ENCODE peak calls at places on chromosomes 4 and X, in ten cellular contexts. One of them, this sample, is unnamed. For H3K27me3 and H3K4me1, the result is how much of the 10 kb centered on the place peaks cover.

GRCh38 chr4:99062120-99062519 is 26.5 kb downstream of the ADH5 start:
- DNase-seq in GM23338: no peak
- DNase-seq in NT2/D1: no peak
- DNase-seq in thyroid gland: peak
- DNase-seq in lower lobe of right lung: no peak
- DNase-seq in tibial nerve: no peak
- DNase-seq in esophagus squamous epithelium: no peak
- DNase-seq in right cardiac atrium: no peak
- DNase-seq in HCT116: no peak
- DNase-seq in fibroblast of lung: peak
- DNase-seq in this sample: no peak

GRCh38 chrX:110795645-110796510 is at the start of gene CHRDL1:
- DNase-seq in GM23338: peak
- DNase-seq in NT2/D1: peak
- DNase-seq in thyroid gland: peak
- DNase-seq in lower lobe of right lung: peak
- DNase-seq in tibial nerve: peak
- DNase-seq in esophagus squamous epithelium: no peak
- DNase-seq in right cardiac atrium: peak
- DNase-seq in HCT116: no peak
- DNase-seq in fibroblast of lung: peak
- DNase-seq in this sample: no peak

GRCh38 chr4:78288327-78288726 is 231.2 kb downstream of the FRAS1 start:
- DNase-seq in GM23338: no peak
- DNase-seq in NT2/D1: no peak
- DNase-seq in thyroid gland: no peak
- DNase-seq in lower lobe of right lung: no peak
- DNase-seq in tibial nerve: no peak
- DNase-seq in esophagus squamous epithelium: no peak
- DNase-seq in right cardiac atrium: no peak
- DNase-seq in HCT116: no peak
- DNase-seq in fibroblast of lung: peak
- DNase-seq in this sample: no peak

GRCh38 chr4:82692101-82692780 is 106.4 kb downstream of the SCD5 start:
- DNase-seq in GM23338: no peak
- DNase-seq in NT2/D1: no peak
- DNase-seq in thyroid gland: peak
- DNase-seq in lower lobe of right lung: no peak
- DNase-seq in tibial nerve: no peak
- DNase-seq in esophagus squamous epithelium: no peak
- DNase-seq in right cardiac atrium: no peak
- DNase-seq in HCT116: no peak
- DNase-seq in fibroblast of lung: no peak
- DNase-seq in this sample: no peak

GRCh38 chrX:38970074-38970473 is 168.8 kb downstream of the MID1IP1 start:
- DNase-seq in GM23338: no peak
- DNase-seq in NT2/D1: no peak
- DNase-seq in thyroid gland: no peak
- DNase-seq in lower lobe of right lung: no peak
- DNase-seq in tibial nerve: no peak
- DNase-seq in esophagus squamous epithelium: no peak
- DNase-seq in right cardiac atrium: no peak
- DNase-seq in HCT116: no peak
- DNase-seq in fibroblast of lung: no peak
- DNase-seq in this sample: no peak

GRCh38 chrX:11447418-11447817 is 154.2 kb downstream of the AMELX start:
- DNase-seq in GM23338: no peak
- DNase-seq in NT2/D1: no peak
- DNase-seq in thyroid gland: no peak
- DNase-seq in lower lobe of right lung: no peak
- DNase-seq in tibial nerve: no peak
- DNase-seq in esophagus squamous epithelium: no peak
- DNase-seq in right cardiac atrium: no peak
- DNase-seq in HCT116: no peak
- DNase-seq in fibroblast of lung: peak
- DNase-seq in this sample: no peak

GRCh38 chrX:78124304-78124703 is 15.1 kb downstream of the TAF9B start:
- DNase-seq in GM23338: no peak
- DNase-seq in NT2/D1: no peak
- DNase-seq in thyroid gland: no peak
- DNase-seq in lower lobe of right lung: no peak
- DNase-seq in tibial nerve: no peak
- DNase-seq in esophagus squamous epithelium: no peak
- DNase-seq in right cardiac atrium: no peak
- DNase-seq in HCT116: no peak
- DNase-seq in fibroblast of lung: no peak
- DNase-seq in this sample: no peak

GRCh38 chr4:146338512-146338911 is 124.2 kb downstream of the REELD1 start:
- DNase-seq in GM23338: no peak
- DNase-seq in NT2/D1: no peak
- DNase-seq in thyroid gland: no peak
- DNase-seq in lower lobe of right lung: no peak
- DNase-seq in tibial nerve: no peak
- DNase-seq in esophagus squamous epithelium: no peak
- DNase-seq in right cardiac atrium: no peak
- DNase-seq in HCT116: no peak
- DNase-seq in fibroblast of lung: no peak
- DNase-seq in this sample: no peak

GRCh38 chrX:153588782-153589446 is 10.0 kb downstream of the CCNQ start:
- DNase-seq in GM23338: no peak
- DNase-seq in NT2/D1: no peak
- DNase-seq in thyroid gland: no peak
- DNase-seq in lower lobe of right lung: no peak
- DNase-seq in tibial nerve: no peak
- DNase-seq in esophagus squamous epithelium: no peak
- DNase-seq in right cardiac atrium: no peak
- DNase-seq in HCT116: no peak
- DNase-seq in fibroblast of lung: no peak
- DNase-seq in this sample: no peak

GRCh38 chrX:153590961-153591956 is 7.7 kb downstream of the CCNQ start:
- DNase-seq in GM23338: no peak
- DNase-seq in NT2/D1: no peak
- DNase-seq in thyroid gland: no peak
- DNase-seq in lower lobe of right lung: peak
- DNase-seq in tibial nerve: no peak
- DNase-seq in esophagus squamous epithelium: no peak
- DNase-seq in right cardiac atrium: no peak
- DNase-seq in HCT116: no peak
- DNase-seq in fibroblast of lung: no peak
- DNase-seq in this sample: no peak

GRCh38 chrX:153585827-153586226 is 13.1 kb downstream of the CCNQ start:
- DNase-seq in GM23338: no peak
- DNase-seq in NT2/D1: no peak
- DNase-seq in thyroid gland: no peak
- DNase-seq in lower lobe of right lung: no peak
- DNase-seq in tibial nerve: no peak
- DNase-seq in esophagus squamous epithelium: no peak
- DNase-seq in right cardiac atrium: no peak
- DNase-seq in HCT116: no peak
- DNase-seq in fibroblast of lung: no peak
- DNase-seq in this sample: no peak

GRCh38 chrX:153587342-153587741 is 11.6 kb downstream of the CCNQ start:
- DNase-seq in GM23338: no peak
- DNase-seq in NT2/D1: no peak
- DNase-seq in thyroid gland: no peak
- DNase-seq in lower lobe of right lung: no peak
- DNase-seq in tibial nerve: no peak
- DNase-seq in esophagus squamous epithelium: no peak
- DNase-seq in right cardiac atrium: no peak
- DNase-seq in HCT116: no peak
- DNase-seq in fibroblast of lung: no peak
- DNase-seq in this sample: no peak

DNA sequence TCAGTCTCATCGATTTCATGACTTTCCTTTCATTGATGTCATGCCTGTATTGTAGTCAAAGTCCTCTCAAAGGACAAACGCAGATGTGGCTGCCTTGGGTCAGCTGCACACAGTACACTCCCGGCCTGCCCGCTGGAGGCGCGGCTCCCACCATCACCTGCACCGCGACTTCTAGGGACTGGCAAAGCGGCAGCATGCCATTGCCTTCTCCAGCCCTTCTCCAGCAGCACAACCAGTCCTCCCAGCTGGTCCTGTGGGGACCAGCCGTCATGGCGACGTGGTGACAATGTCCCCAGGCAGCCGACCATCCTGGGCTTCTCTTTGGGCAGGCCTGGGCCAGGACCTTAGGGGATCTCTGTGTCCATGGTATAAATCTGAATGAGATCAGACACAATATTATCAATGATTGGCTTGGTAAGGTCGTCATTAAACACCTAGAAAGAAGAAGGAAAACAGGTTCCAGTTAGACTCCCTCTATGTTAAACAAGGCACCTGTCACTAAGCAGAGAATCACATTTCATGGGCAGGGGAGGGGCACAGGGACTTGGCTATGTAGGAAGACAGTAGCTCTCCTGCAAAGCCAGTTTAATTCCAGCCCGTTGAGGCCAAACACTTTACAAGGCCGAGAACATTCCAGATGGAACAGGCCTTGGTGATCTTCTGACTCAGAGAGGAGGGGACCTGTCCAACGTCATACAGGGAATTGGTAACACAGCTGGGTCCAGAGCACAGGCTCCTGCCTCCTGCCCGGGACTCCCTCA is 10.7 kb downstream of the CCNQ start:
- DNase-seq in GM23338: no peak
- DNase-seq in NT2/D1: no peak
- DNase-seq in thyroid gland: no peak
- DNase-seq in lower lobe of right lung: no peak
- DNase-seq in tibial nerve: no peak
- DNase-seq in esophagus squamous epithelium: no peak
- DNase-seq in right cardiac atrium: no peak
- DNase-seq in HCT116: no peak
- DNase-seq in fibroblast of lung: no peak
- DNase-seq in this sample: no peak
- H3K27me3 ChIP-seq in GM23338: under half
- H3K27me3 ChIP-seq in NT2/D1: under half
- H3K27me3 ChIP-seq in thyroid gland: under half
- H3K27me3 ChIP-seq in lower lobe of right lung: under half
- H3K27me3 ChIP-seq in tibial nerve: under half
- H3K27me3 ChIP-seq in esophagus squamous epithelium: under half
- H3K27me3 ChIP-seq in right cardiac atrium: under half
- H3K27me3 ChIP-seq in HCT116: under half
- H3K27me3 ChIP-seq in fibroblast of lung: under half
- H3K27me3 ChIP-seq in this sample: under half

GRCh38 chr4:94453534-94453963 is 1.8 kb downstream of the PDLIM5 start:
- DNase-seq in GM23338: no peak
- DNase-seq in NT2/D1: no peak
- DNase-seq in thyroid gland: no peak
- DNase-seq in lower lobe of right lung: no peak
- DNase-seq in tibial nerve: no peak
- DNase-seq in esophagus squamous epithelium: no peak
- DNase-seq in right cardiac atrium: no peak
- DNase-seq in HCT116: no peak
- DNase-seq in fibroblast of lung: no peak
- DNase-seq in this sample: no peak

GRCh38 chr4:94451669-94452475 is at the start of gene PDLIM5:
- DNase-seq in GM23338: peak
- DNase-seq in NT2/D1: peak
- DNase-seq in thyroid gland: peak
- DNase-seq in lower lobe of right lung: peak
- DNase-seq in tibial nerve: peak
- DNase-seq in esophagus squamous epithelium: peak
- DNase-seq in right cardiac atrium: peak
- DNase-seq in HCT116: peak
- DNase-seq in fibroblast of lung: peak
- DNase-seq in this sample: peak

GRCh38 chr4:94452476-94453300 is 946 bp downstream of the PDLIM5 start:
- DNase-seq in GM23338: peak
- DNase-seq in NT2/D1: peak
- DNase-seq in thyroid gland: peak
- DNase-seq in lower lobe of right lung: peak
- DNase-seq in tibial nerve: peak
- DNase-seq in esophagus squamous epithelium: peak
- DNase-seq in right cardiac atrium: peak
- DNase-seq in HCT116: peak
- DNase-seq in fibroblast of lung: peak
- DNase-seq in this sample: no peak

GRCh38 chr4:94455081-94455480 is 3.3 kb downstream of the PDLIM5 start:
- DNase-seq in GM23338: no peak
- DNase-seq in NT2/D1: no peak
- DNase-seq in thyroid gland: peak
- DNase-seq in lower lobe of right lung: peak
- DNase-seq in tibial nerve: peak
- DNase-seq in esophagus squamous epithelium: no peak
- DNase-seq in right cardiac atrium: peak
- DNase-seq in HCT116: no peak
- DNase-seq in fibroblast of lung: peak
- DNase-seq in this sample: no peak

DNA sequence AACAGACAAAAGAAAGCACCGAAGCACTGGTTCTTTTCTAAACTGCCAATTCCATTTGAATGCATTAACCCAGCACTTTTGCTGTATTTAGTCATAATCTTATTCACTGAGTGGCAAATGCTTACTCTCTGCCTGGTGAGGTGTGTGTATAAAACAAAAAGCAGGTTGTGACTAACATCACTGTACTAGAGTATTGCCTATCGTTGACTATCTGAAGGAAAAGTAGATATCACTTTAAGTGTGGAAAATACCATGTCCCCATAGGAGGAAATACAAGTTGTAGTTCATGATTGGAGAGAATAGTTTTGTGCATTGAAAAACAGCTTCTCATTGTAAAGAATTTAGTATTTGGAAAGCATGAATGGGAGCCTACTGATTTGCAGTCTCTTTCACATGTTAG is 2.7 kb downstream of the PDLIM5 start:
- DNase-seq in GM23338: no peak
- DNase-seq in NT2/D1: no peak
- DNase-seq in thyroid gland: no peak
- DNase-seq in lower lobe of right lung: no peak
- DNase-seq in tibial nerve: no peak
- DNase-seq in esophagus squamous epithelium: no peak
- DNase-seq in right cardiac atrium: no peak
- DNase-seq in HCT116: no peak
- DNase-seq in fibroblast of lung: peak
- DNase-seq in this sample: no peak
- H3K4me1 ChIP-seq in GM23338: under half
- H3K4me1 ChIP-seq in NT2/D1: under half
- H3K4me1 ChIP-seq in thyroid gland: under half
- H3K4me1 ChIP-seq in lower lobe of right lung: under half
- H3K4me1 ChIP-seq in tibial nerve: half or more
- H3K4me1 ChIP-seq in esophagus squamous epithelium: half or more
- H3K4me1 ChIP-seq in right cardiac atrium: under half
- H3K4me1 ChIP-seq in HCT116: under half
- H3K4me1 ChIP-seq in fibroblast of lung: under half
- H3K4me1 ChIP-seq in this sample: under half

GRCh38 chr4:112748352-112748900 is 111.5 kb downstream of the LARP7 start:
- DNase-seq in GM23338: peak
- DNase-seq in NT2/D1: no peak
- DNase-seq in thyroid gland: no peak
- DNase-seq in lower lobe of right lung: no peak
- DNase-seq in tibial nerve: no peak
- DNase-seq in esophagus squamous epithelium: no peak
- DNase-seq in right cardiac atrium: no peak
- DNase-seq in HCT116: no peak
- DNase-seq in fibroblast of lung: no peak
- DNase-seq in this sample: no peak
- H3K4me3 ChIP-seq in GM23338: no peak
- H3K4me3 ChIP-seq in NT2/D1: no peak
- H3K4me3 ChIP-seq in thyroid gland: no peak
- H3K4me3 ChIP-seq in lower lobe of right lung: no peak
- H3K4me3 ChIP-seq in tibial nerve: no peak
- H3K4me3 ChIP-seq in esophagus squamous epithelium: no peak
- H3K4me3 ChIP-seq in right cardiac atrium: no peak
- H3K4me3 ChIP-seq in HCT116: no peak
- H3K4me3 ChIP-seq in fibroblast of lung: no peak
- H3K4me3 ChIP-seq in this sample: no peak

DNA sequence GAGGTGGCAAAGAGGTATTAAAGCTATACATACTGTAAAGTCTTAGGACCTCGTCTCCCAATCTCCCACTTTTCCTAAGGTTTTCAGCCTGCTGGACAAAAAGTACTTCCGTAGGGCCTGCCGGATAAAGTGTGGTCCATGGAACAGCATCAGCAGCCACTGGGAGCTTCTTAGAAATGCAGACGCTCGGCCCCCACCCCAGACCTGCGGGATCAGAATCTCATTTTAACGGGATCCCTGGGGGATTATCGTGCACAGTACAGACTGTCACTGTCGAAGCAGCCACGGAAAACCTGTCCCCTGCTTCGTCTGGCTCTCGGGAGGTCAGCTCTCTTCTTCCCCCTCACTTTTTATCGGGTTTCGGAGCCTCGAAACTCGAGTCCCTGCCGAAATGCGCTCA is 802 bp downstream of the ADGRG2 start:
- DNase-seq in GM23338: no peak
- DNase-seq in NT2/D1: no peak
- DNase-seq in thyroid gland: no peak
- DNase-seq in lower lobe of right lung: no peak
- DNase-seq in tibial nerve: no peak
- DNase-seq in esophagus squamous epithelium: no peak
- DNase-seq in right cardiac atrium: no peak
- DNase-seq in HCT116: no peak
- DNase-seq in fibroblast of lung: no peak
- DNase-seq in this sample: no peak
- H3K27me3 ChIP-seq in GM23338: under half
- H3K27me3 ChIP-seq in NT2/D1: half or more
- H3K27me3 ChIP-seq in thyroid gland: under half
- H3K27me3 ChIP-seq in lower lobe of right lung: under half
- H3K27me3 ChIP-seq in tibial nerve: under half
- H3K27me3 ChIP-seq in esophagus squamous epithelium: under half
- H3K27me3 ChIP-seq in right cardiac atrium: under half
- H3K27me3 ChIP-seq in HCT116: under half
- H3K27me3 ChIP-seq in fibroblast of lung: under half
- H3K27me3 ChIP-seq in this sample: under half

This sample was measured in naive thymus-derived CD4-positive, alpha-beta T cell.